ENCODE peak calls at places on chromosomes 3 and 15, in nine cellular contexts. I, H, L, S, P, O, M, X and F are unnamed samples.

GRCh38 chr3:10926831-10927521 is 65.6 kb upstream of the SLC6A1 start:
- DNase-seq in I (no peak), H (no peak), L (no peak), S (no peak), P (no peak), O (peak; percentile 18), M (no peak), X (no peak), F (no peak)

GRCh38 chr3:183353421-183353820 is 75.0 kb downstream of the MCF2L2 start:
- DNase-seq in I (no peak), H (no peak), L (no peak), S (no peak), P (no peak), O (no peak), M (no peak), X (no peak), F (no peak)

GRCh38 chr3:15523660-15524417 is 2.3 kb upstream of the COLQ start:
- DNase-seq in I (no peak), H (no peak), L (no peak), S (no peak), P (no peak), O (no peak), M (no peak), X (no peak), F (no peak)

GRCh38 chr3:151814588-151814987 is 672 bp downstream of the AADAC start:
- DNase-seq in I (no peak), H (no peak), L (no peak), S (no peak), P (no peak), O (no peak), M (no peak), X (no peak), F (no peak)

GRCh38 chr3:120284702-120285507 is at the start of gene GPR156:
- DNase-seq in I (no peak), H (no peak), L (no peak), S (peak; percentile 77), P (peak; percentile 57), O (no peak), M (no peak), X (peak; percentile 36), F (peak; percentile 14)

GRCh38 chr15:60128000-60128376 is 123.9 kb downstream of the FOXB1 start:
- DNase-seq in I (no peak), H (no peak), L (no peak), S (no peak), P (no peak), O (no peak), M (no peak), X (no peak), F (no peak)

GRCh38 chr3:150419076-150419868 is 11.2 kb downstream of the TSC22D2 start:
- DNase-seq in I (no peak), H (no peak), L (no peak), S (no peak), P (no peak), O (no peak), M (no peak), X (no peak), F (no peak)

GRCh38 chr3:194196876-194197275 is 60.9 kb downstream of the HES1 start:
- DNase-seq in I (no peak), H (no peak), L (no peak), S (no peak), P (no peak), O (no peak), M (no peak), X (no peak), F (no peak)

GRCh38 chr3:14879161-14879888 is 60.6 kb downstream of the FGD5 start:
- DNase-seq in I (peak; percentile 17), H (no peak), L (no peak), S (no peak), P (no peak), O (peak; percentile 70), M (no peak), X (no peak), F (no peak)

GRCh38 chr15:57423599-57424140 is 47.4 kb downstream of the CGNL1 start:
- DNase-seq in I (no peak), H (no peak), L (no peak), S (no peak), P (no peak), O (no peak), M (no peak), X (no peak), F (no peak)

GRCh38 chr15:24761704-24762302 is 86.2 kb downstream of the NPAP1 start:
- DNase-seq in I (no peak), H (no peak), L (no peak), S (peak; percentile 23), P (no peak), O (no peak), M (peak; percentile 28), X (no peak), F (no peak)

GRCh38 chr3:193572426-193572908 is 17.8 kb upstream of the ATP13A4 start:
- DNase-seq in I (peak; percentile 76), H (peak; percentile 62), L (no peak), S (peak; percentile 57), P (peak; percentile 57), O (no peak), M (peak; percentile 60), X (peak; percentile 66), F (peak; percentile 73)

GRCh38 chr3:195195321-195196209 is 75.4 kb downstream of the XXYLT1 start:
- DNase-seq in I (peak; percentile 95), H (no peak), L (no peak), S (no peak), P (peak; percentile 40), O (no peak), M (no peak), X (no peak), F (no peak)

GRCh38 chr3:37218206-37218605 is 43.8 kb upstream of the LRRFIP2 start:
- DNase-seq in I (peak; percentile 38), H (no peak), L (no peak), S (no peak), P (no peak), O (no peak), M (no peak), X (no peak), F (no peak)

GRCh38 chr3:182629521-182629920 is 163.8 kb upstream of the ATP11B start:
- DNase-seq in I (no peak), H (no peak), L (no peak), S (no peak), P (no peak), O (no peak), M (no peak), X (no peak), F (no peak)

GRCh38 chr3:141647562-141647915 is 90.6 kb upstream of the RNF7 start:
- DNase-seq in I (no peak), H (no peak), L (no peak), S (no peak), P (no peak), O (no peak), M (no peak), X (no peak), F (no peak)

GRCh38 chr15:70569139-70569717 is 194.1 kb downstream of the UACA start:
- DNase-seq in I (no peak), H (peak; percentile 43), L (no peak), S (peak; percentile 58), P (peak; percentile 19), O (no peak), M (peak; percentile 72), X (no peak), F (no peak)

GRCh38 chr15:71653986-71654713 is 156.2 kb upstream of the NR2E3 start:
- DNase-seq in I (no peak), H (peak; percentile 51), L (no peak), S (no peak), P (no peak), O (no peak), M (no peak), X (no peak), F (no peak)

GRCh38 chr3:98530676-98531075 is 1.1 kb upstream of the GPR15 start:
- DNase-seq in I (no peak), H (no peak), L (no peak), S (no peak), P (no peak), O (no peak), M (no peak), X (no peak), F (no peak)

GRCh38 chr3:170978335-170978745 is 48.2 kb downstream of the SLC2A2 start:
- DNase-seq in I (no peak), H (no peak), L (no peak), S (no peak), P (peak; percentile 83), O (no peak), M (no peak), X (no peak), F (no peak)

GRCh38 chr3:197878427-197878826 is 71.6 kb upstream of the RPL35A start:
- DNase-seq in I (no peak), H (no peak), L (no peak), S (no peak), P (no peak), O (no peak), M (no peak), X (no peak), F (no peak)

GRCh38 chr3:17032407-17033034 is 147.8 kb downstream of the PLCL2 start:
- DNase-seq in I (no peak), H (no peak), L (no peak), S (peak; percentile 20), P (no peak), O (no peak), M (peak; percentile 58), X (peak; percentile 11), F (no peak)

GRCh38 chr3:128267541-128267940 is 114.3 kb downstream of the EEFSEC start:
- DNase-seq in I (no peak), H (no peak), L (no peak), S (no peak), P (no peak), O (no peak), M (no peak), X (no peak), F (no peak)

GRCh38 chr15:48693474-48693873 is 48.0 kb upstream of the FBN1 start:
- DNase-seq in I (no peak), H (no peak), L (no peak), S (no peak), P (no peak), O (no peak), M (peak; percentile 74), X (no peak), F (no peak)

GRCh38 chr3:8387591-8387990 is 114.0 kb upstream of the LMCD1 start:
- DNase-seq in I (no peak), H (no peak), L (no peak), S (no peak), P (no peak), O (no peak), M (no peak), X (no peak), F (no peak)

GRCh38 chr3:129723558-129724324 is 117.3 kb upstream of the PLXND1 start:
- DNase-seq in I (no peak), H (no peak), L (no peak), S (peak; percentile 66), P (no peak), O (peak; percentile 57), M (peak; percentile 94), X (no peak), F (no peak)

GRCh38 chr3:107574650-107575049 is 51.9 kb downstream of the BBX start:
- DNase-seq in I (no peak), H (no peak), L (no peak), S (peak; percentile 17), P (no peak), O (no peak), M (peak; percentile 51), X (peak; percentile 31), F (peak; percentile 11)

GRCh38 chr3:54951405-54951804 is 23.5 kb upstream of the LRTM1 start:
- DNase-seq in I (peak; percentile 1), H (peak; percentile 37), L (no peak), S (peak; percentile 88), P (peak; percentile 1), O (peak; percentile 52), M (peak; percentile 87), X (peak; percentile 72), F (no peak)

GRCh38 chr15:68619303-68619698 is 40.5 kb downstream of the CORO2B start:
- DNase-seq in I (peak; percentile 72), H (no peak), L (no peak), S (no peak), P (peak; percentile 63), O (no peak), M (no peak), X (no peak), F (no peak)

GRCh38 chr3:192802957-192803899 is 75.9 kb upstream of the FGF12 start:
- DNase-seq in I (peak; percentile 59), H (no peak), L (no peak), S (peak; percentile 62), P (peak; percentile 22), O (no peak), M (peak; percentile 67), X (no peak), F (peak; percentile 62)

GRCh38 chr3:129441782-129442181 is 1.8 kb downstream of the IFT122 start:
- DNase-seq in I (no peak), H (no peak), L (no peak), S (peak; percentile 47), P (no peak), O (no peak), M (peak; percentile 59), X (no peak), F (no peak)